ENCODE peak calls at places on chromosomes 2 and 18, in seven cellular contexts. One of them, this sample, is unnamed.

GRCh38 chr2:235762832-235763598 is 269.2 kb downstream of the AGAP1 start:
- DNase-seq in NCI-H2081: no peak
- DNase-seq in A549: peak; percentile 14
- DNase-seq in fibroblast of mammary gland: no peak
- DNase-seq in activated CD4-positive, CD25-positive, alpha-beta regulatory T cell: no peak
- DNase-seq in omental fat pad: no peak
- DNase-seq in EL: no peak
- DNase-seq in this sample: peak; percentile 8

GRCh38 chr2:211611061-211611518 is 927.5 kb downstream of the ERBB4 start:
- DNase-seq in NCI-H2081: peak; percentile 5
- DNase-seq in A549: peak; percentile 0
- DNase-seq in fibroblast of mammary gland: no peak
- DNase-seq in activated CD4-positive, CD25-positive, alpha-beta regulatory T cell: no peak
- DNase-seq in omental fat pad: no peak
- DNase-seq in EL: peak; percentile 2
- DNase-seq in this sample: peak; percentile 0

GRCh38 chr2:112583497-112584133 is 794 bp upstream of the CHCHD5 start:
- DNase-seq in NCI-H2081: no peak
- DNase-seq in A549: peak; percentile 65
- DNase-seq in fibroblast of mammary gland: peak; percentile 44
- DNase-seq in activated CD4-positive, CD25-positive, alpha-beta regulatory T cell: no peak
- DNase-seq in omental fat pad: no peak
- DNase-seq in EL: no peak
- DNase-seq in this sample: peak; percentile 22

GRCh38 chr2:145530653-145531052 is 1010.7 kb upstream of the ZEB2 start:
- DNase-seq in NCI-H2081: no peak
- DNase-seq in A549: no peak
- DNase-seq in fibroblast of mammary gland: peak; percentile 33
- DNase-seq in activated CD4-positive, CD25-positive, alpha-beta regulatory T cell: no peak
- DNase-seq in omental fat pad: no peak
- DNase-seq in EL: no peak
- DNase-seq in this sample: peak; percentile 5

GRCh38 chr18:24602156-24602555 is 141.7 kb downstream of the HRH4 start:
- DNase-seq in NCI-H2081: no peak
- DNase-seq in A549: no peak
- DNase-seq in fibroblast of mammary gland: no peak
- DNase-seq in activated CD4-positive, CD25-positive, alpha-beta regulatory T cell: no peak
- DNase-seq in omental fat pad: no peak
- DNase-seq in EL: no peak
- DNase-seq in this sample: no peak

GRCh38 chr2:23571066-23571465 is 186.1 kb downstream of the KLHL29 start:
- DNase-seq in NCI-H2081: no peak
- DNase-seq in A549: no peak
- DNase-seq in fibroblast of mammary gland: no peak
- DNase-seq in activated CD4-positive, CD25-positive, alpha-beta regulatory T cell: no peak
- DNase-seq in omental fat pad: no peak
- DNase-seq in EL: no peak
- DNase-seq in this sample: no peak

GRCh38 chr2:146844226-146844990 is 1000.4 kb upstream of the ACVR2A start:
- DNase-seq in NCI-H2081: no peak
- DNase-seq in A549: no peak
- DNase-seq in fibroblast of mammary gland: peak; percentile 94
- DNase-seq in activated CD4-positive, CD25-positive, alpha-beta regulatory T cell: no peak
- DNase-seq in omental fat pad: no peak
- DNase-seq in EL: no peak
- DNase-seq in this sample: peak; percentile 24

GRCh38 chr2:179454443-179455218 is 190.0 kb upstream of the SESTD1 start:
- DNase-seq in NCI-H2081: no peak
- DNase-seq in A549: peak; percentile 13
- DNase-seq in fibroblast of mammary gland: peak; percentile 95
- DNase-seq in activated CD4-positive, CD25-positive, alpha-beta regulatory T cell: no peak
- DNase-seq in omental fat pad: no peak
- DNase-seq in EL: peak; percentile 91
- DNase-seq in this sample: peak; percentile 86

GRCh38 chr2:231393149-231394131 is 2.1 kb upstream of the B3GNT7 start:
- DNase-seq in NCI-H2081: no peak
- DNase-seq in A549: peak; percentile 24
- DNase-seq in fibroblast of mammary gland: no peak
- DNase-seq in activated CD4-positive, CD25-positive, alpha-beta regulatory T cell: no peak
- DNase-seq in omental fat pad: no peak
- DNase-seq in EL: no peak
- DNase-seq in this sample: peak; percentile 88

GRCh38 chr2:71880846-71881610 is 266.6 kb downstream of the CYP26B1 start:
- DNase-seq in NCI-H2081: no peak
- DNase-seq in A549: peak; percentile 47
- DNase-seq in fibroblast of mammary gland: peak; percentile 84
- DNase-seq in activated CD4-positive, CD25-positive, alpha-beta regulatory T cell: no peak
- DNase-seq in omental fat pad: no peak
- DNase-seq in EL: peak; percentile 90
- DNase-seq in this sample: peak; percentile 66

GRCh38 chr2:111167238-111168162 is 46.8 kb downstream of the BCL2L11 start:
- DNase-seq in NCI-H2081: no peak
- DNase-seq in A549: no peak
- DNase-seq in fibroblast of mammary gland: no peak
- DNase-seq in activated CD4-positive, CD25-positive, alpha-beta regulatory T cell: no peak
- DNase-seq in omental fat pad: no peak
- DNase-seq in EL: no peak
- DNase-seq in this sample: no peak

GRCh38 chr2:69689466-69689865 is 45.9 kb upstream of the AAK1 start:
- DNase-seq in NCI-H2081: no peak
- DNase-seq in A549: no peak
- DNase-seq in fibroblast of mammary gland: no peak
- DNase-seq in activated CD4-positive, CD25-positive, alpha-beta regulatory T cell: no peak
- DNase-seq in omental fat pad: no peak
- DNase-seq in EL: no peak
- DNase-seq in this sample: no peak